ENCODE peak calls at places on chromosomes 6 and 20, in six cellular contexts. L is HepG2, M is HCT116, E is NT2/D1, S is GM12878, X is K562. F is an unnamed sample.

GRCh38 chr6:113595921-113596376 is 261.2 kb upstream of the MARCKS start:
- DNase-seq in L (no peak), M (no peak), E (no peak), S (no peak), X (no peak), F (no peak)

GRCh38 chr6:52548353-52548713 is 28.5 kb downstream of the TRAM2 start:
- DNase-seq in L (no peak), M (no peak), E (no peak), S (no peak), X (no peak), F (no peak)

GRCh38 chr20:60254901-60255411 is 296.7 kb downstream of the CDH26 start:
- DNase-seq in L (no peak), M (no peak), E (no peak), S (no peak), X (no peak), F (no peak)

GRCh38 chr20:53343433-53343832 is 250.2 kb downstream of the ZNF217 start:
- DNase-seq in L (no peak), M (no peak), E (no peak), S (no peak), X (no peak), F (no peak)

GRCh38 chr6:143802833-143803565 is 40.1 kb upstream of the LTV1 start:
- DNase-seq in L (no peak), M (no peak), E (no peak), S (no peak), X (no peak), F (no peak)

GRCh38 chr6:19538086-19538485 is 299.1 kb upstream of the ID4 start:
- DNase-seq in L (no peak), M (no peak), E (no peak), S (no peak), X (no peak), F (peak)

GRCh38 chr20:22402550-22402949 is 181.8 kb downstream of the FOXA2 start:
- DNase-seq in L (no peak), M (no peak), E (no peak), S (no peak), X (no peak), F (no peak)

GRCh38 chr20:15359056-15359455 is 1021.6 kb upstream of the FLRT3 start:
- DNase-seq in L (no peak), M (no peak), E (no peak), S (no peak), X (no peak), F (no peak)

GRCh38 chr6:80767808-80768207 is 661.3 kb downstream of the BCKDHB start:
- DNase-seq in L (no peak), M (peak), E (no peak), S (no peak), X (no peak), F (no peak)

GRCh38 chr20:40953856-40954255 is 74.8 kb upstream of the TOP1 start:
- DNase-seq in L (no peak), M (no peak), E (no peak), S (no peak), X (no peak), F (no peak)

GRCh38 chr6:36595168-36595818 is 1.1 kb downstream of the SRSF3 start:
- DNase-seq in L (peak), M (no peak), E (no peak), S (no peak), X (no peak), F (no peak)

GRCh38 chr6:139251377-139252017 is 40.3 kb downstream of the TXLNB start:
- DNase-seq in L (no peak), M (no peak), E (no peak), S (no peak), X (no peak), F (no peak)
- TF ChIP-seq ZNF274 in L (no peak), M (no peak), E (no peak), S (no peak), X (no peak), F (no peak)

GRCh38 chr20:47257256-47257655 is 99.2 kb downstream of the ZMYND8 start:
- DNase-seq in L (no peak), M (no peak), E (no peak), S (no peak), X (no peak), F (no peak)

GRCh38 chr20:47256665-47257236 is 99.7 kb downstream of the ZMYND8 start:
- DNase-seq in L (no peak), M (no peak), E (no peak), S (no peak), X (no peak), F (no peak)

GRCh38 chr20:47257771-47258170 is 98.7 kb downstream of the ZMYND8 start:
- DNase-seq in L (no peak), M (no peak), E (no peak), S (no peak), X (no peak), F (no peak)

GRCh38 chr20:47262008-47262364 is 94.5 kb downstream of the ZMYND8 start:
- DNase-seq in L (no peak), M (no peak), E (no peak), S (peak), X (no peak), F (no peak)

GRCh38 chr20:47258745-47259695 is 97.5 kb downstream of the ZMYND8 start:
- DNase-seq in L (no peak), M (no peak), E (no peak), S (peak), X (no peak), F (no peak)
- TF ChIP-seq ZNF274 in L (no peak), M (no peak), E (no peak), S (no peak), X (no peak), F (no peak)

GRCh38 chr6:146965110-146965689 is 239.0 kb upstream of the STXBP5 start:
- DNase-seq in L (no peak), M (no peak), E (no peak), S (no peak), X (no peak), F (no peak)

GRCh38 chr6:146961831-146962230 is 242.4 kb upstream of the STXBP5 start:
- DNase-seq in L (no peak), M (no peak), E (no peak), S (no peak), X (no peak), F (no peak)

GRCh38 chr6:146968041-146968760 is 236.0 kb upstream of the STXBP5 start:
- DNase-seq in L (no peak), M (no peak), E (no peak), S (no peak), X (no peak), F (no peak)

GRCh38 chr6:146957443-146957842 is 246.8 kb upstream of the STXBP5 start:
- DNase-seq in L (no peak), M (no peak), E (no peak), S (no peak), X (no peak), F (no peak)

DNA sequence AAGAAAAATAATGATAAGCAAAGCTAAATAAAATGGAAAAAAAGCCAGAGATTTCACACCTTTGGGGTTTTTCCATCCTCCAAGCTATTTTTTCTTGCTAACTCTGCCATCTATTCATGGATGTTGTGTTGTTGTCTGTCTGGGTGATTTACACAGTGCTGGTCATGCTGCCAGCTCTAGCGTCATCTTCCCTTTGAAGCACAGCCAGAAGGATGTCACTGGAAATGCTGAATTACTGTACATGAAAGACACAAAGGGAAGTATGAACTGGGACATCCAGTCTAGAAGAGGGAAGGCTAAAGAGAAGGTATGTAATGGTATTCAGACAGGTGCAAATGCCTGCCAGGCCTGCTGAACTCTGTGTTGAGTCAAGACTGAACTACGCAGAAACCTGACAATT is 241.9 kb upstream of the STXBP5 start:
- DNase-seq in L (no peak), M (no peak), E (no peak), S (no peak), X (no peak), F (no peak)
- TF ChIP-seq ZNF274 in L (no peak), M (no peak), E (no peak), S (no peak), X (no peak), F (no peak)

GRCh38 chr6:138597336-138597735 is 98.0 kb upstream of the NHSL1 start:
- DNase-seq in L (no peak), M (no peak), E (no peak), S (no peak), X (no peak), F (no peak)
- TF ChIP-seq ZNF274 in L (no peak), M (no peak), E (no peak), S (no peak), X (no peak), F (no peak)

GRCh38 chr6:157088841-157089240 is 234.5 kb downstream of the TMEM242 start:
- DNase-seq in L (no peak), M (no peak), E (no peak), S (no peak), X (no peak), F (no peak)
- TF ChIP-seq ZNF274 in L (no peak), M (no peak), E (no peak), S (no peak), X (no peak), F (no peak)

GRCh38 chr20:9514461-9515210 is at the start of gene LAMP5:
- DNase-seq in L (no peak), M (no peak), E (peak), S (no peak), X (no peak), F (no peak)

GRCh38 chr20:9515761-9516657 is 1.6 kb downstream of the LAMP5 start:
- DNase-seq in L (no peak), M (peak), E (no peak), S (no peak), X (no peak), F (no peak)

GRCh38 chr20:9514072-9514460 is 324 bp upstream of the LAMP5 start:
- DNase-seq in L (no peak), M (no peak), E (no peak), S (no peak), X (no peak), F (no peak)

GRCh38 chr20:9516658-9516987 is 2.2 kb downstream of the LAMP5 start:
- DNase-seq in L (no peak), M (no peak), E (no peak), S (no peak), X (no peak), F (no peak)

DNA sequence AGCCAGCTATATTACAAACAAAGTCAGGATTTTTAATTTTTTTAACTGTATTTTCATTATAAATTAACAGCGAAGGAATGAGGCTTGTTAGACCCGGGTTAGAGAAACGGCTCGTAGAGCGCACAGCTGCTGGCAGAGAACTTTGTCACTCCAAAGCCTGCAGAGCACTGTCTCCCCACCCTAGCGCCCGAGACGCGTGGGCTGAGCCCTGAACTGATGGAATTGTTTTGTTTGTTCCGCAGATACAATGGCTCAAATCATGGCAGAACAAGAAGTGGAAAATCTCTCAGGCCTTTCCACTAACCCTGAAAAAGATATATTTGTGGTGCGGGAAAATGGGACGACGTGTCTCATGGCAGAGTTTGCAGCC is 806 bp downstream of the LAMP5 start:
- DNase-seq in L (no peak), M (no peak), E (no peak), S (no peak), X (no peak), F (no peak)
- TF ChIP-seq ZNF274 in L (no peak), M (no peak), E (no peak), S (no peak), X (no peak), F (no peak)

GRCh38 chr6:156193381-156193780 is 583.8 kb upstream of the ARID1B start:
- DNase-seq in L (no peak), M (no peak), E (no peak), S (no peak), X (no peak), F (no peak)
- TF ChIP-seq ZNF274 in L (no peak), M (no peak), E (no peak), S (no peak), X (no peak), F (no peak)

DNA sequence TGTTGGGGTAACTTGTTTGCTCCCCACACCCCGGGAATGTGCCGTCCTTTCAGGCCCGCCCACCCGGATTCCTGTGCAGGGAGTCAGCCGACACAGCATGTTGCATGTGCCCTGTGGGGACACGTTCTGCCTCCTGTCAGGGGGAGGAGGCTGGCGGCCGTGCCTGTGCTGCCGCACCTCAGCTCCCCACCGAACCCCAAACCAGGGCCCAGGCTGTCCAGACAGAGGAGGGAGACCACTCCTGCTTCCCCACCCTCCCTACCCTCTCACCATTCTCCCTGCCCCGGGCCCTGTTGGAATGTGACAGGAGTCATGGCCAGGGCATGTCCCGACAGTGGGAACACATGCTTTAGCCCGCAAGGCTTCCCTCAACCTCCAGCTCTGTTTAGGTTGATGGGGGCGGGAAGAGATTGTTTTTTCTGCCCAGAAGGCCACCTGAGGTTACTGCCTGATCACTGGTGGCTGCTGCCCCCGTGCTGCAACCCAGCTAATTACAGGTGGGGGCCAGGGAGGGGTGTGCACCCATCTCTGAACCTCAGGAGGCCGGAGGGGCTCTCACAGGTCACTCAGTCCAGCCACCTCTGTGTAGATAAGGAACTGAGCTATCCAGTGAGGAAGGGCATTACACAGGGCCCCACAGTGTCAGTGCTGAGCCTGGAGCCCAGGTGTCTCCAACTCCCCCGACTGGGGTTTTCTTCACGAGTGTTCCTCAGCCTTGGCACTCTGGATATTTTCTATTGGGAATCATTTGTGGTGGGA is 13.6 kb downstream of the LRRC73 start:
- DNase-seq in L (peak), M (no peak), E (no peak), S (no peak), X (peak), F (no peak)
- TF ChIP-seq ZNF274 in L (no peak), M (no peak), E (no peak), S (no peak), X (no peak), F (no peak)

GRCh38 chr6:24788031-24788665 is 10.6 kb downstream of the ARMH2 start:
- DNase-seq in L (no peak), M (no peak), E (no peak), S (no peak), X (no peak), F (no peak)
- TF ChIP-seq ZNF274 in L (no peak), M (no peak), E (no peak), S (no peak), X (no peak), F (no peak)

DNA sequence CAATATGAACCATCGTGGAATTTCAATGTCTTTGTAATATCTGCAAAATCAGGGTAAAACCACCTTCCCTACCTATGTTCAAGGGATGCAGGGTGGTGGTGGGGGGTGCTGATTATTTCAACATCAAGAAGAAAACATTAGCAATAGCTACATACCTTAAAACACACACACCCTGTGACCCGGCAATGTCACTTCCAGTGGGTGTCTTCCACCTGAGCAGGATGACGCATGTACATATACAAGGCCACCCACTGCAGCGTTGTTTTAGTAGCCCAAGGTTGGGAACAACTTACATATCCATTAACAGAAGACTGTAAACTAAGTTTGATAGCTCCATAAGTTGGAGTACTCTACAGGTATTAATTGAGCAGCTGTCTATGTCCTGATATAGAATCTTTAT is 62.6 kb upstream of the SIRPG start:
- DNase-seq in L (no peak), M (no peak), E (no peak), S (no peak), X (no peak), F (no peak)
- TF ChIP-seq ZNF274 in L (no peak), M (no peak), E (no peak), S (no peak), X (no peak), F (no peak)

F was measured in H1.